ENCODE peak calls at places on chromosomes 5 and 9, in five cellular contexts. One of them, this sample, is unnamed.

GRCh38 chr9:25029724-25030123 is 484.0 kb upstream of the IZUMO3 start:
- DNase-seq in CD8-positive, alpha-beta memory T cell: no peak
- DNase-seq in PC-3: no peak
- DNase-seq in colonic mucosa: no peak
- DNase-seq in fibroblast of lung: no peak
- DNase-seq in this sample: no peak

GRCh38 chr9:2916382-2916985 is 72.6 kb upstream of the PUM3 start:
- DNase-seq in CD8-positive, alpha-beta memory T cell: no peak
- DNase-seq in PC-3: no peak
- DNase-seq in colonic mucosa: no peak
- DNase-seq in fibroblast of lung: no peak
- DNase-seq in this sample: no peak

GRCh38 chr9:98256632-98257218 is 1.3 kb upstream of the TBC1D2 start:
- DNase-seq in CD8-positive, alpha-beta memory T cell: no peak
- DNase-seq in PC-3: no peak
- DNase-seq in colonic mucosa: no peak
- DNase-seq in fibroblast of lung: no peak
- DNase-seq in this sample: peak; percentile 25

GRCh38 chr5:150181035-150181434 is 8.8 kb upstream of the SLC6A7 start:
- DNase-seq in CD8-positive, alpha-beta memory T cell: no peak
- DNase-seq in PC-3: no peak
- DNase-seq in colonic mucosa: peak; percentile 74
- DNase-seq in fibroblast of lung: peak; percentile 70
- DNase-seq in this sample: no peak

GRCh38 chr5:149224282-149224681 is 47.4 kb upstream of the AFAP1L1 start:
- DNase-seq in CD8-positive, alpha-beta memory T cell: no peak
- DNase-seq in PC-3: no peak
- DNase-seq in colonic mucosa: no peak
- DNase-seq in fibroblast of lung: no peak
- DNase-seq in this sample: no peak

GRCh38 chr9:121744002-121744686 is 92.7 kb downstream of the DAB2IP start:
- DNase-seq in CD8-positive, alpha-beta memory T cell: peak; percentile 41
- DNase-seq in PC-3: peak; percentile 60
- DNase-seq in colonic mucosa: peak; percentile 80
- DNase-seq in fibroblast of lung: peak; percentile 53
- DNase-seq in this sample: peak; percentile 55

GRCh38 chr5:150488519-150489357 is 19.2 kb upstream of the NDST1 start:
- DNase-seq in CD8-positive, alpha-beta memory T cell: no peak
- DNase-seq in PC-3: peak; percentile 67
- DNase-seq in colonic mucosa: no peak
- DNase-seq in fibroblast of lung: peak; percentile 87
- DNase-seq in this sample: no peak

GRCh38 chr5:19042106-19042505 is 945.9 kb downstream of the CDH18 start:
- DNase-seq in CD8-positive, alpha-beta memory T cell: no peak
- DNase-seq in PC-3: no peak
- DNase-seq in colonic mucosa: no peak
- DNase-seq in fibroblast of lung: no peak
- DNase-seq in this sample: no peak

GRCh38 chr9:96219615-96220257 is 82.2 kb downstream of the HSD17B3 start:
- DNase-seq in CD8-positive, alpha-beta memory T cell: peak; percentile 10
- DNase-seq in PC-3: no peak
- DNase-seq in colonic mucosa: peak; percentile 39
- DNase-seq in fibroblast of lung: peak; percentile 12
- DNase-seq in this sample: no peak

GRCh38 chr9:88991066-88992030 is at the start of gene S1PR3:
- DNase-seq in CD8-positive, alpha-beta memory T cell: no peak
- DNase-seq in PC-3: peak; percentile 36
- DNase-seq in colonic mucosa: no peak
- DNase-seq in fibroblast of lung: peak; percentile 45
- DNase-seq in this sample: no peak

GRCh38 chr9:36721846-36722588 is 149.3 kb downstream of the MELK start:
- DNase-seq in CD8-positive, alpha-beta memory T cell: no peak
- DNase-seq in PC-3: no peak
- DNase-seq in colonic mucosa: peak; percentile 62
- DNase-seq in fibroblast of lung: peak; percentile 2
- DNase-seq in this sample: peak; percentile 28

GRCh38 chr9:129584136-129584535 is 36.8 kb downstream of the C9orf50 start:
- DNase-seq in CD8-positive, alpha-beta memory T cell: peak; percentile 26
- DNase-seq in PC-3: peak; percentile 72
- DNase-seq in colonic mucosa: peak; percentile 79
- DNase-seq in fibroblast of lung: peak; percentile 76
- DNase-seq in this sample: peak; percentile 81

GRCh38 chr9:34431661-34432060 is 26.7 kb downstream of the FAM219A start:
- DNase-seq in CD8-positive, alpha-beta memory T cell: no peak
- DNase-seq in PC-3: no peak
- DNase-seq in colonic mucosa: no peak
- DNase-seq in fibroblast of lung: no peak
- DNase-seq in this sample: no peak

GRCh38 chr5:79983618-79984017 is 7.4 kb downstream of the MTX3 start:
- DNase-seq in CD8-positive, alpha-beta memory T cell: no peak
- DNase-seq in PC-3: no peak
- DNase-seq in colonic mucosa: no peak
- DNase-seq in fibroblast of lung: no peak
- DNase-seq in this sample: no peak

GRCh38 chr9:93577940-93578682 is 1.7 kb downstream of the PHF2 start:
- DNase-seq in CD8-positive, alpha-beta memory T cell: no peak
- DNase-seq in PC-3: no peak
- DNase-seq in colonic mucosa: no peak
- DNase-seq in fibroblast of lung: no peak
- DNase-seq in this sample: no peak

GRCh38 chr5:34621280-34622045 is 34.7 kb upstream of the RAI14 start:
- DNase-seq in CD8-positive, alpha-beta memory T cell: no peak
- DNase-seq in PC-3: no peak
- DNase-seq in colonic mucosa: no peak
- DNase-seq in fibroblast of lung: peak; percentile 73
- DNase-seq in this sample: no peak

GRCh38 chr9:88808761-88809370 is 182.4 kb upstream of the S1PR3 start:
- DNase-seq in CD8-positive, alpha-beta memory T cell: no peak
- DNase-seq in PC-3: no peak
- DNase-seq in colonic mucosa: no peak
- DNase-seq in fibroblast of lung: no peak
- DNase-seq in this sample: no peak

GRCh38 chr5:27241564-27242257 is 203.3 kb upstream of the CDH9 start:
- DNase-seq in CD8-positive, alpha-beta memory T cell: no peak
- DNase-seq in PC-3: peak; percentile 92
- DNase-seq in colonic mucosa: no peak
- DNase-seq in fibroblast of lung: peak; percentile 98
- DNase-seq in this sample: peak; percentile 52

GRCh38 chr5:28770307-28770706 is 1731.9 kb upstream of the CDH9 start:
- DNase-seq in CD8-positive, alpha-beta memory T cell: no peak
- DNase-seq in PC-3: no peak
- DNase-seq in colonic mucosa: no peak
- DNase-seq in fibroblast of lung: no peak
- DNase-seq in this sample: no peak

GRCh38 chr5:10885026-10885425 is 124.0 kb upstream of the DAP start:
- DNase-seq in CD8-positive, alpha-beta memory T cell: no peak
- DNase-seq in PC-3: peak; percentile 93
- DNase-seq in colonic mucosa: no peak
- DNase-seq in fibroblast of lung: peak; percentile 96
- DNase-seq in this sample: no peak

GRCh38 chr5:37703841-37704241 is 136.0 kb downstream of the GDNF start:
- DNase-seq in CD8-positive, alpha-beta memory T cell: no peak
- DNase-seq in PC-3: peak; percentile 78
- DNase-seq in colonic mucosa: no peak
- DNase-seq in fibroblast of lung: peak; percentile 39
- DNase-seq in this sample: no peak

GRCh38 chr9:93452710-93453046 is 703 bp downstream of the FAM120AOS start:
- DNase-seq in CD8-positive, alpha-beta memory T cell: peak; percentile 4
- DNase-seq in PC-3: peak; percentile 6
- DNase-seq in colonic mucosa: peak; percentile 47
- DNase-seq in fibroblast of lung: no peak
- DNase-seq in this sample: no peak

GRCh38 chr5:168291281-168291960 is at the start of gene WWC1:
- DNase-seq in CD8-positive, alpha-beta memory T cell: peak; percentile 36
- DNase-seq in PC-3: peak; percentile 91
- DNase-seq in colonic mucosa: peak; percentile 90
- DNase-seq in fibroblast of lung: peak; percentile 40
- DNase-seq in this sample: no peak

GRCh38 chr9:133661846-133662636 is 25.9 kb downstream of the DBH start:
- DNase-seq in CD8-positive, alpha-beta memory T cell: no peak
- DNase-seq in PC-3: no peak
- DNase-seq in colonic mucosa: no peak
- DNase-seq in fibroblast of lung: peak; percentile 31
- DNase-seq in this sample: no peak

GRCh38 chr5:165310031-165310430 is 1804.6 kb downstream of the MAT2B start:
- DNase-seq in CD8-positive, alpha-beta memory T cell: no peak
- DNase-seq in PC-3: no peak
- DNase-seq in colonic mucosa: no peak
- DNase-seq in fibroblast of lung: no peak
- DNase-seq in this sample: no peak

GRCh38 chr5:33692983-33693382 is 198.8 kb downstream of the ADAMTS12 start:
- DNase-seq in CD8-positive, alpha-beta memory T cell: no peak
- DNase-seq in PC-3: peak; percentile 16
- DNase-seq in colonic mucosa: no peak
- DNase-seq in fibroblast of lung: peak; percentile 25
- DNase-seq in this sample: no peak

GRCh38 chr9:91690540-91691249 is 259.3 kb downstream of the ROR2 start:
- DNase-seq in CD8-positive, alpha-beta memory T cell: no peak
- DNase-seq in PC-3: no peak
- DNase-seq in colonic mucosa: no peak
- DNase-seq in fibroblast of lung: no peak
- DNase-seq in this sample: no peak

GRCh38 chr5:99771296-99771695 is 763.9 kb upstream of the FAM174A start:
- DNase-seq in CD8-positive, alpha-beta memory T cell: no peak
- DNase-seq in PC-3: peak; percentile 20
- DNase-seq in colonic mucosa: no peak
- DNase-seq in fibroblast of lung: peak; percentile 44
- DNase-seq in this sample: no peak

GRCh38 chr5:35785601-35786085 is 71.0 kb upstream of the IL7R start:
- DNase-seq in CD8-positive, alpha-beta memory T cell: no peak
- DNase-seq in PC-3: peak; percentile 31
- DNase-seq in colonic mucosa: no peak
- DNase-seq in fibroblast of lung: peak; percentile 45
- DNase-seq in this sample: no peak

GRCh38 chr5:87735918-87736317 is 323.2 kb upstream of the CCNH start:
- DNase-seq in CD8-positive, alpha-beta memory T cell: no peak
- DNase-seq in PC-3: no peak
- DNase-seq in colonic mucosa: no peak
- DNase-seq in fibroblast of lung: no peak
- DNase-seq in this sample: no peak

GRCh38 chr5:178143901-178144300 is 9.8 kb downstream of the NHP2 start:
- DNase-seq in CD8-positive, alpha-beta memory T cell: no peak
- DNase-seq in PC-3: no peak
- DNase-seq in colonic mucosa: peak; percentile 39
- DNase-seq in fibroblast of lung: no peak
- DNase-seq in this sample: peak; percentile 95

GRCh38 chr5:151234476-151235238 is 10.8 kb upstream of the CCDC69 start:
- DNase-seq in CD8-positive, alpha-beta memory T cell: no peak
- DNase-seq in PC-3: no peak
- DNase-seq in colonic mucosa: peak; percentile 39
- DNase-seq in fibroblast of lung: peak; percentile 25
- DNase-seq in this sample: no peak

GRCh38 chr5:145237843-145238242 is 597.3 kb downstream of the PRELID2 start:
- DNase-seq in CD8-positive, alpha-beta memory T cell: no peak
- DNase-seq in PC-3: peak; percentile 75
- DNase-seq in colonic mucosa: peak; percentile 47
- DNase-seq in fibroblast of lung: peak; percentile 38
- DNase-seq in this sample: peak; percentile 51

GRCh38 chr9:107019216-107019615 is 156.2 kb downstream of the ZNF462 start:
- DNase-seq in CD8-positive, alpha-beta memory T cell: no peak
- DNase-seq in PC-3: peak; percentile 17
- DNase-seq in colonic mucosa: no peak
- DNase-seq in fibroblast of lung: peak; percentile 92
- DNase-seq in this sample: no peak

GRCh38 chr9:137241490-137242328 is 622 bp downstream of the TUBB4B start:
- DNase-seq in CD8-positive, alpha-beta memory T cell: peak; percentile 63
- DNase-seq in PC-3: peak; percentile 58
- DNase-seq in colonic mucosa: peak; percentile 71
- DNase-seq in fibroblast of lung: peak; percentile 37
- DNase-seq in this sample: no peak

GRCh38 chr9:86766912-86767311 is 180.4 kb downstream of the GAS1 start:
- DNase-seq in CD8-positive, alpha-beta memory T cell: no peak
- DNase-seq in PC-3: peak; percentile 66
- DNase-seq in colonic mucosa: no peak
- DNase-seq in fibroblast of lung: peak; percentile 97
- DNase-seq in this sample: peak; percentile 94

GRCh38 chr5:143258559-143259253 is 144.8 kb downstream of the NR3C1 start:
- DNase-seq in CD8-positive, alpha-beta memory T cell: no peak
- DNase-seq in PC-3: peak; percentile 7
- DNase-seq in colonic mucosa: no peak
- DNase-seq in fibroblast of lung: peak; percentile 98
- DNase-seq in this sample: no peak

GRCh38 chr5:98368141-98368540 is 405.3 kb upstream of the RGMB start:
- DNase-seq in CD8-positive, alpha-beta memory T cell: no peak
- DNase-seq in PC-3: no peak
- DNase-seq in colonic mucosa: no peak
- DNase-seq in fibroblast of lung: peak; percentile 3
- DNase-seq in this sample: no peak
- H3K4me1 ChIP-seq in CD8-positive, alpha-beta memory T cell: no peaks in the 10 kb centered on the region
- H3K4me1 ChIP-seq in PC-3: no peaks in the 10 kb centered on the region
- H3K4me1 ChIP-seq in colonic mucosa: no peaks in the 10 kb centered on the region
- H3K4me1 ChIP-seq in fibroblast of lung: no peaks in the 10 kb centered on the region
- H3K4me1 ChIP-seq in this sample: peaks cover 20% of the 10 kb centered on the region

DNA sequence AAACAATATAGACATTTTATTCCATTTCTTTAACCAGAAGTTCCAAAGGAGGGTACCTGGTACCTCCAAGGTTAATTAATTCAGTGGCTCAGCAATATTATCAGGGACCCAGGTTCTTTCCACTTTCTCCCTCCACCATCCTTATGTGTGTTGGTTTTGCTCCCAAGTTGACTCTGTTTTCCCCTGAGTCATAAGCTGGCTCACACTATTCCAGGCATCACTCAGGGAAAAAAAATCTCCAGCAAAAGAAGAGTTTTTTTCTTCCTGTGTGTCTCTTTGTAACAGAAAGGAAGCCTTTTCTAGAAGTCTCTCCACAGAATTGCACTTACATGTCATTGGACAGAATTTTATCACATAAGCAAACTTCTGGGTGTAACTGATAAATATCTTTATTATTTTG is 31.2 kb upstream of the GALNT10 start:
- DNase-seq in CD8-positive, alpha-beta memory T cell: no peak
- DNase-seq in PC-3: peak; percentile 15
- DNase-seq in colonic mucosa: no peak
- DNase-seq in fibroblast of lung: peak; percentile 61
- DNase-seq in this sample: no peak
- H3K27ac ChIP-seq in CD8-positive, alpha-beta memory T cell: no peak overlapping the region
- H3K27ac ChIP-seq in PC-3: no peak overlapping the region
- H3K27ac ChIP-seq in colonic mucosa: no peak overlapping the region
- H3K27ac ChIP-seq in fibroblast of lung: no peak overlapping the region
- H3K27ac ChIP-seq in this sample: no peak overlapping the region

GRCh38 chr9:90162819-90163218 is 479.8 kb downstream of the DIRAS2 start:
- DNase-seq in CD8-positive, alpha-beta memory T cell: no peak
- DNase-seq in PC-3: no peak
- DNase-seq in colonic mucosa: peak; percentile 53
- DNase-seq in fibroblast of lung: no peak
- DNase-seq in this sample: no peak
- H3K4me1 ChIP-seq in CD8-positive, alpha-beta memory T cell: no peaks in the 10 kb centered on the region
- H3K4me1 ChIP-seq in PC-3: no peaks in the 10 kb centered on the region
- H3K4me1 ChIP-seq in colonic mucosa: no peaks in the 10 kb centered on the region
- H3K4me1 ChIP-seq in fibroblast of lung: no peaks in the 10 kb centered on the region
- H3K4me1 ChIP-seq in this sample: no peaks in the 10 kb centered on the region

DNA sequence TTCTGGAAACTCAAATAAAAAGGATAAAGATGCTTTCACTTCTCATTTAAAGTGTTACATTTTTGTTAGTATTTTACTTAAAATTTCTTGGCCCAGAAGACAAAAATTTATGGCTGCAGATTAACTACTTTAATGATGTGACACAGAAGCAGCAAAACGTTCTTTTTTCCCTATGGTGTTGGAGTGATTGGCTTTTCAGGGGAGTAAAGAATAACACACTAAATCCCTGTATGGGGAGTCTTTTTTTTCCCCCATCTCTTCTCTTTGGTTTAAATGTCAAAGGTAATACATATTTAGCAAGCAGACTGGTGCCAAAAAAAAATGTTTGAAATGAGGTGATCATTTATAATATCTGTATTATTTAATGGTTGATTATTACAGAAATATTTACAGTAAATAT is 11.3 kb downstream of the POU5F2 start:
- DNase-seq in CD8-positive, alpha-beta memory T cell: no peak
- DNase-seq in PC-3: no peak
- DNase-seq in colonic mucosa: no peak
- DNase-seq in fibroblast of lung: no peak
- DNase-seq in this sample: no peak
- H3K27ac ChIP-seq in CD8-positive, alpha-beta memory T cell: no peak overlapping the region
- H3K27ac ChIP-seq in PC-3: no peak overlapping the region
- H3K27ac ChIP-seq in colonic mucosa: no peak overlapping the region
- H3K27ac ChIP-seq in fibroblast of lung: no peak overlapping the region
- H3K27ac ChIP-seq in this sample: no peak overlapping the region

This sample was measured in SJCRH30.